ENCODE peak calls at places on chromosomes 7 and 10, in four cellular contexts. W is GM12878, Y is HepG2, N is K562. B is an unnamed sample.

GRCh38 chr10:60293797-60294196 is 95.9 kb downstream of the ANK3 start:
- DNase-seq in W (no peak), Y (no peak), N (no peak), B (no peak)

GRCh38 chr7:56079450-56080185 is 13.1 kb downstream of the PHKG1 start:
- DNase-seq in W (no peak), Y (peak; percentile 56), N (no peak), B (peak; percentile 26)

GRCh38 chr10:132162590-132163277 is 24.0 kb upstream of the DPYSL4 start:
- DNase-seq in W (no peak), Y (no peak), N (no peak), B (no peak)

GRCh38 chr7:25862254-25862992 is 289.6 kb upstream of the NFE2L3 start:
- DNase-seq in W (peak; percentile 95), Y (peak; percentile 56), N (peak; percentile 96), B (peak; percentile 100)

GRCh38 chr7:143318661-143319060 is 2.8 kb downstream of the CLCN1 start:
- DNase-seq in W (no peak), Y (peak; percentile 20), N (no peak), B (no peak)

GRCh38 chr10:12333382-12334185 is 15.8 kb upstream of the CAMK1D start:
- DNase-seq in W (no peak), Y (no peak), N (no peak), B (no peak)

GRCh38 chr7:130566168-130566897 is 74.4 kb downstream of the MEST start:
- DNase-seq in W (no peak), Y (no peak), N (peak; percentile 5), B (no peak)

GRCh38 chr10:35011771-35012191 is 78.4 kb downstream of the CUL2 start:
- DNase-seq in W (no peak), Y (no peak), N (no peak), B (no peak)

GRCh38 chr10:21022821-21023220 is 125.7 kb upstream of the NEBL start:
- DNase-seq in W (no peak), Y (no peak), N (no peak), B (no peak)

GRCh38 chr7:124893140-124893810 is 36.4 kb downstream of the POT1 start:
- DNase-seq in W (no peak), Y (no peak), N (no peak), B (no peak)

GRCh38 chr10:2928219-2928840 is 139.0 kb upstream of the PFKP start:
- DNase-seq in W (peak; percentile 54), Y (peak; percentile 34), N (peak; percentile 78), B (peak; percentile 89)

GRCh38 chr10:80159166-80159888 is 26.8 kb downstream of the PLAC9 start:
- DNase-seq in W (no peak), Y (no peak), N (no peak), B (no peak)

GRCh38 chr7:114939484-114940097 is 17.7 kb downstream of the MDFIC start:
- DNase-seq in W (no peak), Y (no peak), N (no peak), B (no peak)

GRCh38 chr7:149766215-149766614 is 7.2 kb downstream of the ZNF467 start:
- DNase-seq in W (no peak), Y (no peak), N (no peak), B (no peak)

GRCh38 chr10:93208717-93209464 is 135.2 kb downstream of the CYP26A1 start:
- DNase-seq in W (no peak), Y (no peak), N (no peak), B (no peak)

GRCh38 chr7:90916319-90916718 is 320.2 kb downstream of the CDK14 start:
- DNase-seq in W (no peak), Y (no peak), N (no peak), B (no peak)

GRCh38 chr7:75649462-75649861 is 89.3 kb downstream of the HIP1 start:
- DNase-seq in W (no peak), Y (no peak), N (no peak), B (no peak)

GRCh38 chr7:42573904-42574692 is 337.1 kb upstream of the GLI3 start:
- DNase-seq in W (no peak), Y (no peak), N (no peak), B (no peak)

GRCh38 chr7:101156277-101156676 is 2.0 kb downstream of the AP1S1 start:
- DNase-seq in W (no peak), Y (no peak), N (peak; percentile 20), B (no peak)

DNA sequence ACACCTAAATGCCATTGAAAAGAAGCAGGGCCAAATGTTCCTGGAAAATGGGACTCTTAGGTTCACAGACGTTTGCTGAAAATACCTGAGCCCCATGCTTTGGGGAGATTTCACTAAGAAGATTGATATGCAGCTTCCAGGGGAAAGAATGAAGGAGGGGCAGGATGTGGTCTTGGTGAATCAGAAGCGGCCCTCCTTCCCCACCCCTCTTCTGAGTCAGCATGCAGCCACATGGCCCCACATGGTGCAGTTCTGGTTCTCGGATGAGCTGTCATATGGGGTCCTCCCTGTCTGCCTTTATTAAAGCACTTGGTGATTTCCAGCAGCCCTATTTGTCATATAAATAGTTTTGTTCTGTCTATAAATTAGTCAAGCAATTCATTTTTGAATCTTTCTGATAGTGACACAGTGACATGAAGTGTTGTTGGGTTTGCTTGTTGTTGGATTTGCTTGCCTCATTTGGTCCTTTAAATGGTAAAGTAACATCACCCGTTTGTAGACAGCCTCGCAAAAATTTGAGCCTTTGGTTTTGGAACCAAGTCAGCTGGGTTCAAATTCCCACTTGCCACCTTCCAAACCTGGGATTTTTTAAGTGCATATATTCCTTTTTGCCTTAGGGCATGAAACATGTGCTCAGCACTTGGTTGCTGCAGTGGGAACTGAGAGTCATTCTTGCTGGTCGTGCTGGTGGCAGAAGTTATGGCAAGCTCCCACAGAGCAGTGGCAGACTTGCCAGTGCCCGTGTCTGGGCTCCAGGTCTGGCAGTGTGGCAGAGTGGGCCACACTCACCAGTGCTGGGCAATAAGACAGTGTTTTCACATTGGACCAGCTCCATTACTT is 68.1 kb upstream of the CDK6 start:
- DNase-seq in W (peak; percentile 84), Y (peak; percentile 16), N (peak; percentile 62), B (no peak)
- TF ChIP-seq ESRRA in W (no peak), Y (no peak), N (no peak), B (no peak)

GRCh38 chr7:29289156-29290021 is 94.8 kb downstream of the CHN2 start:
- DNase-seq in W (peak; percentile 33), Y (peak; percentile 63), N (no peak), B (no peak)

GRCh38 chr7:29285861-29286260 is 91.3 kb downstream of the CHN2 start:
- DNase-seq in W (no peak), Y (no peak), N (no peak), B (no peak)

GRCh38 chr7:29288534-29289091 is 94.0 kb downstream of the CHN2 start:
- DNase-seq in W (no peak), Y (no peak), N (no peak), B (no peak)

GRCh38 chr7:29285451-29285807 is 90.9 kb downstream of the CHN2 start:
- DNase-seq in W (peak; percentile 55), Y (peak; percentile 28), N (no peak), B (no peak)

GRCh38 chr7:29287366-29287765 is 92.8 kb downstream of the CHN2 start:
- DNase-seq in W (no peak), Y (no peak), N (no peak), B (no peak)
- TF ChIP-seq NR2C2 in W (no peak), Y (no peak), N (no peak), B (no peak)

DNA sequence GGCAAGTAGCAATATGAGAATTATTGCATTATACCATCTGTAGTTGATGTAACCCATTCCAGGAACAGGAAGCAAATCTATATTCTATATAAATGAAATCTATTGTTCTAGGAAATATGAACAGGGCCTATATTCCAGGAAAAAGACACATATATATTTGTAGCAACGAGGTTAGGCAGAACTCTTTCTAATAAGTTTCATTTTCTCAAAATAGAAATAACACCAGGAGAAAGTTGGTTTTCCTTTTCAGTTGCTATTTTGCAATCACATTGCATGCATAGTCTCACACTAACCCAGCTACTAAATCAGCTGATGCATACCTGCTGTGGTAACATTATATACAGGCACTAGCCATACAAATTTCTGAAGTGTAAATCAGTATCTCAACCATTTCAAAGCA is 6.2 kb upstream of the IFIT2 start:
- DNase-seq in W (no peak), Y (no peak), N (no peak), B (no peak)
- TF ChIP-seq ESRRA in W (no peak), Y (no peak), N (no peak), B (no peak)

DNA sequence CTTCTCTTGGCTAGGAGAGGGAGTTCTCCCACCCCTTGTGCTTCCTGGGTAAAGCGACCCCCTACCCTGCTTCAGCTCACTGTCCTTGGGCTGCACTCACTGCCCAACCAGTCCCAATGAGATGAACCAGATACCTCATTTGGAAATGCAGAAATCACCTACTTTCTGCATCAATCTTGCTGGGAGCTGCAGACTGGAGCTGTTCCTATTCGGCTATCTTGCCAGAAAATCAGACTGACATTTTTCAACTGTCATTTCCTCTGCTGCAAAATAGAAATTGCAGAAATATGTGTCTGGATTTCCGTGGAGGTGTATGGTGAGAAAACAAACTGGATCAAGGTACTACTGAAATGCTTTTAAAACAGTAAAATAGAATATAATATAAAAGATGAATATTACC is 43.0 kb upstream of the CYP2C18 start:
- DNase-seq in W (no peak), Y (no peak), N (no peak), B (no peak)
- TF ChIP-seq NR2C2 in W (no peak), Y (no peak), N (no peak), B (no peak)

DNA sequence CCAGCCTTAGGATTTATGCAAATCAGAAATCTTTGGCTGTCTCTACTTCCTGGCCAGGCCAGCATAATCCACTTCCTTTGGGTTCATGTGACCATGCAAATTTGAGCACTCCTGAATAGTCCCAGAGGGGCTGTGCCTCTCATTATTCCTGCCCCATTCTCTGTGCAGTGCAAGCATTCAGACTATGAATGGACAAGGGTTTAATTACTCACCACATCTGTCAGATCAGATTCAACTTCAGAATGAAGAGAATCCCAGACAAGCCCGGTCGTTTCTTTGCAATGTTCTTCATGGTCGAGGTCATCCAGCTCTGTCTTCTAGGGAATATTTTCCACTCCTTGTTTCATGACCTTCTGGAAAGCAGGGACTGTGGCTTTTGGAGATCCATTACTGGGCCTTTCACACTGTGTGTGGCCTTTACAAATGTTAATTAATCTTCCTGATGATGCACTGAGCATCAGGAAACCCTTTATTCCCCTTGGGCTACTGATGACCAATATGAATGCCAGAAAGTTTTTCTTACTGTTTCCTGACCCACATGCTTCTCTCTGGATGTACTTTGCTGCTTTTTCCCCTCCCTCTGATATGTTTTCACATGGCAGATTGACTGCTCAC is 217.7 kb upstream of the TCF7L2 start:
- DNase-seq in W (no peak), Y (no peak), N (no peak), B (no peak)
- TF ChIP-seq ESRRA in W (no peak), Y (no peak), N (no peak), B (no peak)

DNA sequence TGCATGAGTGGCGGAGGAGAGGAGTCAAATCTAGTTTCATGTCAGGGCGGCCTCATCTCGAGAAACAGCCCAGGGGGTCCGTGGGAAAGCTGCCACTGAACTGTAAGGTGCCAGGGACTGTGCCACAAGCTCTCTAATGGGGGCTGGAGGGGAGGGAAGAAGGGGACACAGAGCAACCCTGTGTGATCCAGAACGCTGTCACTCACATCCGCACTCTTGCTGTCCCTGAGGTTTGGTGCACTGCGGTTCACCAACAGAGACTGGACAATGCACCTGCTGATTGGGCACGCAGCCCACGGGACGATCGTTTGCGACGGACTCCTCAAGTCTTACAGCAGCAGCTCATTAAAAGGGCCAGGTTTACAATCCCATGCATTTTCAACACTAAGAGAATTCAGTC is 47.7 kb downstream of the AMZ1 start:
- DNase-seq in W (no peak), Y (no peak), N (no peak), B (peak; percentile 8)
- TF ChIP-seq NR2C2 in W (no peak), Y (no peak), N (no peak), B (no peak)

B was measured in WTC11.